ENCODE peak calls at places on chromosome 6, in seven cellular contexts. B is tibial nerve, P is pancreas, H is upper lobe of right lung, G is body of pancreas, L is kidney, M is A549. F is an unnamed sample.

GRCh38 chr6:22925920-22926587 is 356.7 kb downstream of the HDGFL1 start:
- DNase-seq in P (no peak), G (no peak), B (no peak), H (no peak), L (no peak), M (no peak), F (no peak)

GRCh38 chr6:113842165-113842564 is 15.0 kb upstream of the MARCKS start:
- DNase-seq in G (no peak), P (no peak), H (no peak), M (no peak), B (no peak), L (no peak), F (no peak)

GRCh38 chr6:121971886-121972285 is 427.6 kb upstream of the HSF2 start:
- DNase-seq in G (peak), L (no peak), P (no peak), H (no peak), M (no peak), B (no peak), F (no peak)

GRCh38 chr6:26329763-26330511 is 35.1 kb upstream of the BTN3A2 start:
- DNase-seq in M (no peak), G (no peak), L (no peak), B (no peak), H (no peak), P (no peak), F (no peak)

GRCh38 chr6:158707120-158707519 is 57.3 kb downstream of the SYTL3 start:
- DNase-seq in H (peak), G (peak), L (no peak), M (peak), P (no peak), B (no peak), F (peak)

GRCh38 chr6:159989882-159990480 is 21.1 kb downstream of the IGF2R start:
- DNase-seq in M (no peak), B (no peak), H (no peak), G (no peak), P (no peak), L (no peak), F (no peak)

GRCh38 chr6:25035451-25036435 is 100.0 kb upstream of the RIPOR2 start:
- DNase-seq in G (no peak), B (no peak), M (no peak), P (no peak), L (no peak), H (no peak), F (no peak)

GRCh38 chr6:36336779-36337194 is at the start of gene BNIP5:
- DNase-seq in H (no peak), L (no peak), G (no peak), M (no peak), B (no peak), P (no peak), F (no peak)

GRCh38 chr6:27748662-27749061 is 163.5 kb downstream of the OR2B2 start:
- DNase-seq in G (no peak), P (no peak), M (no peak), B (no peak), H (no peak), L (no peak), F (no peak)

GRCh38 chr6:138031850-138032249 is 75.4 kb downstream of the PERP start:
- DNase-seq in M (no peak), B (no peak), L (no peak), G (no peak), P (no peak), H (no peak), F (no peak)

GRCh38 chr6:160333101-160333500 is 15.1 kb upstream of the SLC22A3 start:
- DNase-seq in B (no peak), H (no peak), P (no peak), M (no peak), G (no peak), L (no peak), F (no peak)

GRCh38 chr6:159085396-159085895 is 40.7 kb upstream of the TAGAP start:
- DNase-seq in G (no peak), M (no peak), L (no peak), B (no peak), P (no peak), H (no peak), F (no peak)

GRCh38 chr6:81747327-81747726 is 5.2 kb downstream of the TENT5A start:
- DNase-seq in B (no peak), G (no peak), P (no peak), H (no peak), L (no peak), M (no peak), F (no peak)

GRCh38 chr6:141541766-141542324 is 590.9 kb upstream of the GJE1 start:
- DNase-seq in L (no peak), P (no peak), B (no peak), M (no peak), H (no peak), G (no peak), F (no peak)

GRCh38 chr6:21873562-21873961 is 280.0 kb downstream of the SOX4 start:
- DNase-seq in M (no peak), L (no peak), G (peak), P (no peak), B (no peak), H (no peak), F (no peak)

GRCh38 chr6:111805511-111806181 is 67.6 kb downstream of the FYN start:
- DNase-seq in G (no peak), H (no peak), L (no peak), P (no peak), M (no peak), B (no peak), F (no peak)

GRCh38 chr6:79421707-79422484 is 115.3 kb downstream of the LCA5 start:
- DNase-seq in L (no peak), B (no peak), P (no peak), M (peak), G (peak), H (no peak), F (no peak)

GRCh38 chr6:35080821-35081425 is 60.2 kb downstream of the TCP11 start:
- DNase-seq in H (peak), G (peak), P (no peak), L (no peak), B (no peak), M (no peak), F (peak)

GRCh38 chr6:97594834-97595233 is 311.8 kb upstream of the MMS22L start:
- DNase-seq in P (no peak), M (no peak), L (no peak), B (no peak), H (no peak), G (no peak), F (no peak)

GRCh38 chr6:1606533-1607235 is 3.0 kb upstream of the FOXC1 start:
- DNase-seq in M (no peak), G (peak), L (peak), B (no peak), P (no peak), H (no peak), F (peak)

GRCh38 chr6:129601323-129601722 is 108.7 kb downstream of the ARHGAP18 start:
- DNase-seq in B (no peak), P (no peak), H (no peak), L (no peak), M (no peak), G (no peak), F (no peak)

GRCh38 chr6:3912366-3913076 is 63.3 kb downstream of the FAM50B start:
- DNase-seq in P (no peak), B (no peak), L (no peak), G (no peak), H (no peak), M (no peak), F (no peak)

GRCh38 chr6:905541-905940 is 212.6 kb upstream of the EXOC2 start:
- DNase-seq in G (no peak), L (no peak), M (no peak), B (no peak), H (no peak), P (no peak), F (no peak)

GRCh38 chr6:6969761-6970223 is 138.0 kb upstream of the RREB1 start:
- DNase-seq in P (peak), M (no peak), B (no peak), L (peak), H (peak), G (peak), F (no peak)

GRCh38 chr6:6973721-6974120 is 134.0 kb upstream of the RREB1 start:
- DNase-seq in P (no peak), L (no peak), H (no peak), B (no peak), M (no peak), G (no peak), F (no peak)

GRCh38 chr6:6970851-6971250 is 136.9 kb upstream of the RREB1 start:
- DNase-seq in B (no peak), H (no peak), G (no peak), P (no peak), M (no peak), L (no peak), F (no peak)

GRCh38 chr6:6972456-6972855 is 135.3 kb upstream of the RREB1 start:
- DNase-seq in P (no peak), B (no peak), G (no peak), M (no peak), H (no peak), L (no peak), F (no peak)

DNA sequence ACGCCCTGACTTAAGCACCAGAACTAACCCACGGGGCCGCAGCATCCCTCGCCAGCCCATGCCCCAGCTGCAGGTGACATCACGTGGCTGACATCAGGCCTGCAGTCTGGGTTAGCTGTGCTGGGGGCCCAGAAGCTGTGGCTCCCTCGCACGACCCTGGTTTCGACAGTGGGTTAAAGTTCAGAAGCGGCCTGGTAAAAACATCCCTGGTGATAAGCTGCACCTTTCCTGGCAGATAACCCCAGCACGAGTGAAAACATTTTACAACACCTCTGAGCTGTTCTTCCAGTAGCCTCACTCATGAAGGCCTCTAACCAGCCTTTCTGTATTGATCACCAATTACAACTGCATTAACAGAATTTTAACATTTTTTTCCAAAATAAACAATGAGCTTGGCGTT is 136.4 kb upstream of the RREB1 start:
- DNase-seq in P (no peak), H (no peak), G (no peak), L (no peak), M (no peak), B (no peak), F (no peak)
- TF ChIP-seq CTCF in P (no peak), H (no peak), G (no peak), L (no peak), M (no peak), B (no peak), F (no peak)

GRCh38 chr6:33620584-33621395 is at the start of gene ITPR3:
- DNase-seq in M (peak), L (peak), B (no peak), H (peak), P (peak), G (peak), F (no peak)
- H3K27ac ChIP-seq in M (peak), L (peak), B (peak), H (peak), P (peak), G (peak), F (peak)

DNA sequence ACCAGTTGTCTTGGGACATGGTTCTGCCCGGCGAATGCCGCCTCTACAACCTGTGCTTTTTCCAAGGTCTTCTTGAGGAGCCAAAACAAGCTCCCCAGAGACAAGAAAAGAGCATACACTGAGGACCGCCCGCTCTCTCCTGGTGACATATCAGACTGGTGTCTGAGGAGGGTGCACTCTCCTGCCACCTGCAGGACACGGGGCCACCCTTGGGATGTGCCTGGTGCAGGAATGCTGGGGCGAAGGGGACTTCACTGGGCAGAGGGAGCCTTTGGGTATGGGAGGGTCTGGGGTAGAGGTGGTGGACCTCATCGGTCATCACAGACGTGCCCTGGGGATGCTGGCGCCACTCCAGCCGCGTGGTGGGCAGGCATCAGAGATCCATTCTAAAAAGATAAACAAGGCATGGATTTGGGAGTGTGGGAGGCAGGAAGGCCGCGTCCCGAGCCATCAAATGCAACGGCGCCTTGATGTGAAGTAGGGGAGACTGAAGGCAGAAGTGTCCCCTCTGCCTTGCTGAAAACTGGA is 163.3 kb downstream of the CD83 start:
- DNase-seq in P (no peak), H (no peak), L (no peak), M (no peak), B (no peak), G (no peak), F (no peak)
- TF ChIP-seq CTCF in P (no peak), H (peak), L (no peak), M (no peak), B (no peak), G (no peak), F (no peak)

GRCh38 chr6:17912521-17912920 is 74.9 kb downstream of the KIF13A start:
- DNase-seq in H (no peak), G (no peak), M (no peak), B (no peak), L (no peak), P (no peak), F (no peak)

GRCh38 chr6:17905611-17906592 is 81.5 kb downstream of the KIF13A start:
- DNase-seq in L (no peak), G (no peak), M (no peak), P (no peak), B (no peak), H (no peak), F (no peak)

GRCh38 chr6:17907467-17908229 is 79.8 kb downstream of the KIF13A start:
- DNase-seq in B (peak), M (peak), L (peak), G (peak), P (no peak), H (peak), F (peak)

GRCh38 chr6:17908831-17909230 is 78.6 kb downstream of the KIF13A start:
- DNase-seq in B (no peak), M (no peak), G (no peak), H (no peak), L (no peak), P (no peak), F (no peak)

DNA sequence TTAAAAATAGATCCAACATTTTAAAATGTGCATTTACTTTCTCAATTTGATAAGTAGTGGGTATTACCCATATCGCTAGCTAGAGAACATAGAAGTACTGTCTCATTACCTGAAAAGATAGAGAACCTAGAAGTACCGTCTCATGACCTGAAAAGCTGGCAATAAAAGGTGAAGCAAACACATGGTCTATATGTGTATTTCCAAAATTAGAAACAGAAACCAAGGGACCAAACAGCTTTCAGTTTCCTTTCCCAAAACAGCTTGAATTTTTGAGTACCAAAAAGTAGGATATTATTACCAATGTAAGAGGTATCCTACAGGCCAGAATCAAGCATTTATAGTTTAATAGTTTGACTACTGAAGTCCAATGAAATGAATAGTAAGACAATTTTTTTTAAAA is 77.3 kb downstream of the KIF13A start:
- DNase-seq in L (no peak), H (no peak), M (no peak), B (no peak), G (no peak), P (no peak), F (no peak)
- H3K27ac ChIP-seq in L (no peak), H (no peak), M (peak), B (no peak), G (no peak), P (no peak), F (no peak)

GRCh38 chr6:52503344-52503747 is 73.5 kb downstream of the TRAM2 start:
- DNase-seq in H (no peak), P (peak), G (no peak), L (peak), M (no peak), B (no peak), F (no peak)
- TF ChIP-seq CTCF in H (no peak), P (no peak), G (no peak), L (no peak), M (peak), B (no peak), F (no peak)

GRCh38 chr6:106629859-106630163 is 433 bp downstream of the QRSL1 start:
- DNase-seq in B (no peak), L (peak), G (no peak), P (no peak), M (no peak), H (no peak), F (no peak)

GRCh38 chr6:106628658-106629102 is 618 bp downstream of the RTN4IP1 start:
- DNase-seq in P (no peak), B (no peak), G (no peak), L (no peak), H (no peak), M (no peak), F (no peak)

GRCh38 chr6:106631356-106631755 is 2.0 kb downstream of the QRSL1 start:
- DNase-seq in M (no peak), P (no peak), G (peak), H (no peak), B (no peak), L (no peak), F (no peak)

GRCh38 chr6:106629103-106629858 is at the start of the genes QRSL1 and RTN4IP1:
- DNase-seq in P (peak), G (peak), L (peak), M (peak), B (peak), H (peak), F (peak)

GRCh38 chr6:106630366-106630765 is 988 bp downstream of the QRSL1 start:
- DNase-seq in B (no peak), G (no peak), M (no peak), H (no peak), L (no peak), P (no peak), F (no peak)
- H3K27ac ChIP-seq in B (peak), G (no peak), M (peak), H (no peak), L (no peak), P (no peak), F (no peak)

GRCh38 chr6:148144917-148145521 is 197.6 kb upstream of the SASH1 start:
- DNase-seq in L (no peak), G (peak), H (peak), B (peak), P (peak), M (peak), F (no peak)
- TF ChIP-seq CTCF in L (peak), G (peak), H (peak), B (peak), P (peak), M (peak), F (peak)

DNA sequence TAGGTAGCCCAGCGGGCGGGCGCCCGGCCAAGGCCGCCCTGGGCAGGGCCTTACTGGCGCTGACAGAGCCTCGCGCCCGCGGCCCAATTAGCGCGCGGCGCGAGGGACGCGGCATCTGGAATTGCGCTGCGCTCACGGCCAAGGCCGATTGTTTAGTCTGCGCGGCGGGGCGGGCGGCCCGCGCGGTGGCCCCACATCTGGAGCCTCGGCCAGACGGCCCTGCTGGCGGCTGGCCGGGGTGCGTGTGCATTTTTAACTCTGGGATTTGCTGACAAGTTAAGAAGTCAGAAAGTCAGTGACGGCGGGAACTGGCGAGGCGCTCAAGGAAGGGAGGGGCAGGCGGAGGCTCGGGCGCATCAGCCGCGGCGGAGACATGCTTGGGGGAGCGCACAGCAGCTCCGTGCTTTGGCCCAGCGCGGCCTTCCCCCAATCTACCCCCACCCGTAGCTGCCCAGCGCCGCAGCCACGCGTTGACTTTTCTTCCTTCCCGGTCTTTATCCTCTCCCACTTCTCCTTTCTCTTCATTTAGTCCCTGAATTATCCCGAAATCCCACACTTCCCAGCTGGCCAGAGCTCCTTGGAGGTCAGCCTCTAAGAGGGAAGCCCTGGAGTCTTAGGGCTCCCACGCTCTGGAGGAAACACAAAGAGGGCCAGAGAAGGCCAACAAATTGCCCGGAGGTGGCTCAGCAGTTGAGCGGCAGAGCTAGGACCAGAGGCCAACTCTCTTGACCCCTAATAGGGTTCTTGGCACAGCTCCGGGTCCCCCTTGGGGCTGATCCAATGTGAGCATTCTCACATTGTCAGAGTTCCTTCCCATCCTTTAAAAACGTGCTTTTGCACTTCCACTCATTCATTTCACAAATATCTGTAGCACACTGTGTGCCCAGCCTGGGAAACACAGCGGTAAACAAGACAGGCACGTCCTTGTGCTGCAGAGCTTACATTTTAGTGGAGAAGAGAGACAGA is 40.8 kb upstream of the FOXP4 start:
- DNase-seq in H (peak), L (peak), G (peak), M (no peak), B (peak), P (peak), F (peak)
- H3K27ac ChIP-seq in H (peak), L (no peak), G (no peak), M (no peak), B (peak), P (no peak), F (peak)